ENCODE peak calls at places on chromosome 1, in six cellular contexts. K is neural progenitor cell, D is GM19239, Q is adrenal gland, U is breast epithelium, L is body of pancreas. A is an unnamed sample.

GRCh38 chr1:154696001-154696400 is 88.0 kb upstream of the ADAR start:
- DNase-seq in K (peak; percentile 33), D (no peak), Q (peak; percentile 20), U (no peak), L (no peak), A (no peak)

GRCh38 chr1:201904579-201904978 is 15.9 kb downstream of the SHISA4 start:
- DNase-seq in K (peak; percentile 50), D (no peak), Q (no peak), U (peak; percentile 81), L (no peak), A (no peak)

GRCh38 chr1:245871881-245872280 is 635.2 kb downstream of the SMYD3 start:
- DNase-seq in K (no peak), D (no peak), Q (no peak), U (no peak), L (no peak), A (no peak)

GRCh38 chr1:111219466-111220286 is 7.8 kb upstream of the CHI3L2 start:
- DNase-seq in K (peak; percentile 87), D (no peak), Q (no peak), U (no peak), L (no peak), A (no peak)

GRCh38 chr1:151294748-151295462 is 12.8 kb downstream of the ZNF687 start:
- DNase-seq in K (peak; percentile 58), D (no peak), Q (no peak), U (no peak), L (no peak), A (no peak)

GRCh38 chr1:33351281-33351660 is 30.4 kb upstream of the A3GALT2 start:
- DNase-seq in K (no peak), D (no peak), Q (no peak), U (no peak), L (no peak), A (no peak)

GRCh38 chr1:154944422-154945159 is 8.1 kb upstream of the PMVK start:
- DNase-seq in K (no peak), D (no peak), Q (peak; percentile 51), U (no peak), L (no peak), A (peak; percentile 48)

GRCh38 chr1:212699104-212699838 is 369 bp downstream of the BATF3 start:
- DNase-seq in K (peak; percentile 77), D (peak; percentile 51), Q (peak; percentile 27), U (no peak), L (peak; percentile 49), A (peak; percentile 58)

GRCh38 chr1:228370439-228370940 is 36.1 kb downstream of the TRIM11 start:
- DNase-seq in K (no peak), D (no peak), Q (no peak), U (no peak), L (no peak), A (no peak)

GRCh38 chr1:48190893-48191292 is 31.6 kb upstream of the SLC5A9 start:
- DNase-seq in K (no peak), D (no peak), Q (no peak), U (no peak), L (no peak), A (no peak)

GRCh38 chr1:180248731-180249681 is 18.9 kb downstream of the LHX4 start:
- DNase-seq in K (peak; percentile 72), D (no peak), Q (no peak), U (no peak), L (no peak), A (no peak)

GRCh38 chr1:113835686-113836290 is 23.5 kb upstream of the RSBN1 start:
- DNase-seq in K (peak; percentile 42), D (no peak), Q (no peak), U (no peak), L (no peak), A (no peak)

GRCh38 chr1:43286115-43286514 is 734 bp upstream of the C1orf210 start:
- DNase-seq in K (no peak), D (no peak), Q (no peak), U (no peak), L (peak; percentile 54), A (no peak)